ENCODE peak calls at places on chromosomes 16 and 17, in nine cellular contexts. C, Z, Y, V, L, U, T, W and P are unnamed samples.
A peak's percentile ranks its signal among the peaks of the same experiment; 100 is the strongest.

GRCh38 chr17:72373910-72374741 is 253.3 kb downstream of the SOX9 start:
- DNase-seq in C (no peak), Z (no peak), Y (no peak), V (no peak), L (no peak), U (no peak), T (no peak), W (no peak), P (no peak)

GRCh38 chr16:54453863-54454262 is 167.3 kb upstream of the IRX3 start:
- DNase-seq in C (no peak), Z (no peak), Y (no peak), V (no peak), L (no peak), U (no peak), T (no peak), W (no peak), P (no peak)

GRCh38 chr16:87160752-87161337 is 156.3 kb downstream of the C16orf95 start:
- DNase-seq in C (peak; percentile 34), Z (no peak), Y (peak; percentile 35), V (no peak), L (no peak), U (no peak), T (no peak), W (no peak), P (no peak)

GRCh38 chr16:87686697-87687570 is 78.9 kb downstream of the KLHDC4 start:
- DNase-seq in C (no peak), Z (no peak), Y (peak; percentile 45), V (no peak), L (no peak), U (no peak), T (no peak), W (no peak), P (no peak)

GRCh38 chr16:35743101-35743692 is 2283.8 kb downstream of the TP53TG3F start:
- DNase-seq in C (no peak), Z (no peak), Y (no peak), V (no peak), L (no peak), U (no peak), T (no peak), W (no peak), P (no peak)

GRCh38 chr16:48444574-48444973 is 59.4 kb upstream of the SIAH1 start:
- DNase-seq in C (no peak), Z (no peak), Y (peak; percentile 92), V (peak; percentile 30), L (no peak), U (no peak), T (peak; percentile 72), W (no peak), P (no peak)

GRCh38 chr16:53098526-53099317 is 43.9 kb downstream of the CHD9 start:
- DNase-seq in C (peak; percentile 53), Z (peak; percentile 39), Y (peak; percentile 97), V (peak; percentile 95), L (peak; percentile 92), U (peak; percentile 17), T (no peak), W (peak; percentile 15), P (peak; percentile 42)

GRCh38 chr16:67571981-67572431 is 9.7 kb downstream of the CTCF start:
- DNase-seq in C (no peak), Z (no peak), Y (peak; percentile 46), V (peak; percentile 68), L (no peak), U (no peak), T (peak; percentile 45), W (no peak), P (no peak)

GRCh38 chr16:30380072-30380471 is 2.3 kb downstream of the SEPTIN1 start:
- DNase-seq in C (no peak), Z (no peak), Y (no peak), V (no peak), L (no peak), U (no peak), T (no peak), W (no peak), P (no peak)

GRCh38 chr17:32259596-32259995 is 6.0 kb upstream of the RHBDL3 start:
- DNase-seq in C (no peak), Z (no peak), Y (peak; percentile 70), V (no peak), L (no peak), U (no peak), T (no peak), W (no peak), P (no peak)

GRCh38 chr17:48412841-48413240 is 17.2 kb downstream of the SKAP1 start:
- DNase-seq in C (no peak), Z (no peak), Y (no peak), V (no peak), L (no peak), U (no peak), T (no peak), W (no peak), P (no peak)

GRCh38 chr17:27512511-27513346 is 56.5 kb downstream of the KSR1 start:
- DNase-seq in C (no peak), Z (no peak), Y (no peak), V (no peak), L (no peak), U (no peak), T (no peak), W (no peak), P (no peak)

GRCh38 chr17:78879679-78880186 is 23.3 kb downstream of the CEP295NL start:
- DNase-seq in C (peak; percentile 42), Z (no peak), Y (peak; percentile 83), V (peak; percentile 64), L (peak; percentile 66), U (no peak), T (no peak), W (no peak), P (no peak)

GRCh38 chr16:66728804-66729203 is 22.6 kb downstream of the DYNC1LI2 start:
- DNase-seq in C (no peak), Z (no peak), Y (no peak), V (no peak), L (no peak), U (no peak), T (no peak), W (no peak), P (no peak)

GRCh38 chr16:27758544-27758943 is 208.6 kb downstream of the KATNIP start:
- DNase-seq in C (no peak), Z (no peak), Y (no peak), V (no peak), L (no peak), U (no peak), T (no peak), W (no peak), P (no peak)

GRCh38 chr17:60247836-60248461 is 98.2 kb downstream of the CA4 start:
- DNase-seq in C (no peak), Z (no peak), Y (no peak), V (no peak), L (no peak), U (no peak), T (no peak), W (no peak), P (no peak)

GRCh38 chr16:24986512-24987303 is 28.5 kb downstream of the ARHGAP17 start:
- DNase-seq in C (no peak), Z (no peak), Y (peak; percentile 63), V (peak; percentile 91), L (peak; percentile 55), U (no peak), T (peak; percentile 55), W (no peak), P (no peak)

GRCh38 chr17:1125775-1126120 is 54.0 kb downstream of the ABR start:
- DNase-seq in C (no peak), Z (no peak), Y (no peak), V (no peak), L (no peak), U (no peak), T (no peak), W (no peak), P (no peak)

GRCh38 chr17:62955841-62956352 is 10.1 kb upstream of the TANC2 start:
- DNase-seq in C (no peak), Z (no peak), Y (no peak), V (no peak), L (no peak), U (no peak), T (no peak), W (no peak), P (no peak)

GRCh38 chr16:83843657-83844056 is 35.9 kb downstream of the HSBP1 start:
- DNase-seq in C (no peak), Z (no peak), Y (no peak), V (no peak), L (peak; percentile 28), U (no peak), T (no peak), W (no peak), P (no peak)

GRCh38 chr16:90047714-90048346 is 28.6 kb upstream of the DBNDD1 start:
- DNase-seq in C (no peak), Z (no peak), Y (no peak), V (no peak), L (no peak), U (no peak), T (no peak), W (no peak), P (no peak)

GRCh38 chr17:7438656-7439460 is 454 bp upstream of the FGF11 start:
- DNase-seq in C (no peak), Z (no peak), Y (no peak), V (no peak), L (no peak), U (no peak), T (no peak), W (no peak), P (no peak)

GRCh38 chr16:720990-721764 is at the start of gene ANTKMT:
- DNase-seq in C (peak; percentile 87), Z (peak; percentile 48), Y (peak; percentile 67), V (peak; percentile 64), L (peak; percentile 40), U (peak; percentile 61), T (peak; percentile 54), W (peak; percentile 69), P (peak; percentile 68)

GRCh38 chr17:7711356-7711755 is 6.2 kb upstream of the DNAH2 start:
- DNase-seq in C (no peak), Z (no peak), Y (no peak), V (no peak), L (no peak), U (no peak), T (no peak), W (no peak), P (no peak)

GRCh38 chr17:40093005-40093579 is 7.3 kb downstream of the NR1D1 start:
- DNase-seq in C (no peak), Z (no peak), Y (no peak), V (no peak), L (no peak), U (no peak), T (no peak), W (no peak), P (no peak)

GRCh38 chr17:27808629-27809028 is 8.3 kb upstream of the NOS2 start:
- DNase-seq in C (peak; percentile 46), Z (no peak), Y (no peak), V (no peak), L (no peak), U (no peak), T (no peak), W (no peak), P (no peak)

GRCh38 chr17:72439893-72440502 is 319.2 kb downstream of the SOX9 start:
- DNase-seq in C (no peak), Z (no peak), Y (peak; percentile 54), V (no peak), L (no peak), U (no peak), T (no peak), W (no peak), P (no peak)

GRCh38 chr17:74758846-74759163 is 10.4 kb downstream of the NHERF1 start:
- DNase-seq in C (no peak), Z (no peak), Y (no peak), V (no peak), L (no peak), U (no peak), T (no peak), W (no peak), P (no peak)

GRCh38 chr17:63426041-63426916 is 19.8 kb downstream of the CYB561 start:
- DNase-seq in C (no peak), Z (no peak), Y (no peak), V (no peak), L (no peak), U (no peak), T (no peak), W (no peak), P (no peak)